ENCODE peak calls at places on chromosomes 16 and 17, in five cellular contexts. B is WERI-Rb-1, O is skeletal muscle cell, L is GM23248, F is dorsolateral prefrontal cortex. U is an unnamed sample.

GRCh38 chr17:17366941-17367885 is 64.0 kb downstream of the NT5M start:
- DNase-seq in B (peak; percentile 45), O (no peak), L (no peak), F (no peak), U (no peak)

GRCh38 chr17:1647802-1648581 is 1.7 kb downstream of the RILP start:
- DNase-seq in B (peak; percentile 63), O (no peak), L (peak; percentile 49), F (no peak), U (no peak)

GRCh38 chr16:66858740-66859396 is 14.7 kb downstream of the CA7 start:
- DNase-seq in B (no peak), O (no peak), L (peak; percentile 81), F (no peak), U (no peak)

GRCh38 chr16:1078579-1079021 is 6.1 kb downstream of the SSTR5 start:
- DNase-seq in B (peak; percentile 86), O (peak; percentile 24), L (peak; percentile 45), F (no peak), U (no peak)

GRCh38 chr17:34382586-34383224 is 19.7 kb upstream of the CCL1 start:
- DNase-seq in B (no peak), O (no peak), L (no peak), F (no peak), U (peak; percentile 49)

GRCh38 chr17:5499790-5500189 is 13.4 kb downstream of the MIS12 start:
- DNase-seq in B (peak; percentile 38), O (no peak), L (peak; percentile 39), F (peak; percentile 46), U (no peak)

GRCh38 chr17:77126519-77126918 is 14.2 kb upstream of the SEC14L1 start:
- DNase-seq in B (no peak), O (no peak), L (no peak), F (no peak), U (no peak)

GRCh38 chr16:27778926-27779570 is 229.1 kb downstream of the KATNIP start:
- DNase-seq in B (no peak), O (no peak), L (no peak), F (no peak), U (no peak)

GRCh38 chr16:67651847-67652246 is 6.9 kb downstream of the CARMIL2 start:
- DNase-seq in B (no peak), O (no peak), L (no peak), F (no peak), U (no peak)

GRCh38 chr17:37176683-37177082 is 199.1 kb upstream of the C17orf78 start:
- DNase-seq in B (no peak), O (no peak), L (peak; percentile 61), F (no peak), U (no peak)

GRCh38 chr16:86844691-86845090 is 266.3 kb downstream of the FOXL1 start:
- DNase-seq in B (no peak), O (no peak), L (no peak), F (no peak), U (no peak)

GRCh38 chr16:19864566-19864965 is 20.1 kb downstream of the GPRC5B start:
- DNase-seq in B (no peak), O (no peak), L (no peak), F (no peak), U (no peak)

GRCh38 chr16:8271344-8271743 is 319.0 kb downstream of the TMEM114 start:
- DNase-seq in B (no peak), O (no peak), L (no peak), F (no peak), U (no peak)

GRCh38 chr16:85157813-85158701 is 45.8 kb upstream of the CIBAR2 start:
- DNase-seq in B (peak; percentile 49), O (no peak), L (peak; percentile 56), F (no peak), U (no peak)

GRCh38 chr16:1887711-1888354 is 15.9 kb upstream of the MEIOB start:
- DNase-seq in B (no peak), O (no peak), L (no peak), F (no peak), U (no peak)

GRCh38 chr17:8376302-8377067 is at the start of gene KRABD2:
- DNase-seq in B (peak; percentile 96), O (peak; percentile 60), L (peak; percentile 93), F (peak; percentile 87), U (peak; percentile 86)

GRCh38 chr17:29078183-29079045 is 35.5 kb downstream of the PIPOX start:
- DNase-seq in B (no peak), O (no peak), L (peak; percentile 47), F (peak; percentile 30), U (no peak)

GRCh38 chr17:9217151-9218067 is 196.1 kb downstream of the NTN1 start:
- DNase-seq in B (no peak), O (no peak), L (peak; percentile 89), F (no peak), U (no peak)

GRCh38 chr17:11300201-11300600 is 59.2 kb downstream of the SHISA6 start:
- DNase-seq in B (no peak), O (no peak), L (no peak), F (no peak), U (no peak)

GRCh38 chr16:7185689-7186088 is 147.0 kb upstream of the RBFOX1 start:
- DNase-seq in B (no peak), O (no peak), L (no peak), F (no peak), U (no peak)

GRCh38 chr17:73698966-73699365 is 54.7 kb upstream of the SDK2 start:
- DNase-seq in B (peak; percentile 3), O (no peak), L (no peak), F (no peak), U (no peak)

GRCh38 chr16:22206847-22207714 is 1.0 kb downstream of the EEF2K start:
- DNase-seq in B (peak; percentile 88), O (no peak), L (peak; percentile 87), F (peak; percentile 79), U (peak; percentile 27)

GRCh38 chr16:3143598-3144330 is 8.9 kb downstream of the ZNF213 start:
- DNase-seq in B (no peak), O (no peak), L (no peak), F (no peak), U (no peak)

GRCh38 chr17:7109461-7110322 is 4.9 kb downstream of the ASGR2 start:
- DNase-seq in B (no peak), O (no peak), L (no peak), F (no peak), U (no peak)

GRCh38 chr17:77372444-77373297 is 231.9 kb downstream of the SEC14L1 start:
- DNase-seq in B (no peak), O (peak; percentile 68), L (peak; percentile 80), F (peak; percentile 48), U (peak; percentile 74)

GRCh38 chr17:27459433-27459832 is 3.2 kb downstream of the KSR1 start:
- DNase-seq in B (no peak), O (no peak), L (no peak), F (no peak), U (no peak)

DNA sequence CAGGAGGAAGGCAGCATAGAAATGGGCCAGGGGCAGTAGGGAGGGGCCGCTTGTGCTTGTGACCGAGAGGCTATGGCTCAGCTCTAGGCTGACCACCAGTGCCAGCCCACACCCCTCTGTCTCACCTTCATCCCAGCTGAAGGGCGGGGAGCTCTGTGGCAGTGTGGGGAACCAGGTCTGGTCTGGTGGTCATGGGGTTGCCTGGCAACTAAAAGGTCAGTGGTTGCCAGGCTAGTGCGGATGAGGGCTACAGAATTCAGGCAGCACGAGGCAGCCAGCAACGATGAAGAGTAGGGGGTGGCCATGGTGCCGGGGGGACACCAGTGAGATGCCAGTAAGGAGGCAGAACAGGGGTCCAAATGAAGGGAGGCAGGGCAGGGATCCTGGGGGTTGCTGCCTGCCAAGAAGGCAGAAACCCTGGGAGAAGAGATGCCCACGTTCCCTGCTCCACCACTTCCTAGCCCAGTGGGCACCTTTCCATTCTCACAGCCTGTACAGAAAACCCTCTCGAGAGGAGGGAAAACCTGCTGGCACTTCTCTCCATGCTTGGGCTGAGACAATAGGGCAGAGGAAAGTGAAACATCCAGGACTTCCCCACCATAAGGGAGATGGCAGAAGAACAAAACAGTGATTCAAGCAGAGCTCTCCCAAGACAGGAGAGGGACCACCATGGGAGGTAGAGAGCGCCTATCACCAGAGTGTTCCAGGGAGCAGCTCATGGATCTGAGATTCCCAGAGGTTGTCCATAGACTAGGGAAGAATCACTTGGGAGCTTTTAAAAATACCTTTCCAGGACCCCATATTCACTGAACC is 39.7 kb downstream of the SRCIN1 start:
- DNase-seq in B (no peak), O (no peak), L (no peak), F (no peak), U (no peak)
- H3K4me3 ChIP-seq in B (no peak overlapping the region), O (no peak overlapping the region), L (no peak overlapping the region), F (no peak overlapping the region), U (no peak overlapping the region)

GRCh38 chr17:42553161-42553818 is 567 bp downstream of the HSD17B1 start:
- DNase-seq in B (no peak), O (no peak), L (no peak), F (no peak), U (no peak)

GRCh38 chr17:42547698-42548069 is 5.0 kb upstream of the HSD17B1 start:
- DNase-seq in B (no peak), O (no peak), L (no peak), F (no peak), U (no peak)

GRCh38 chr17:42547001-42547461 is 5.7 kb upstream of the HSD17B1 start:
- DNase-seq in B (no peak), O (no peak), L (no peak), F (no peak), U (no peak)

GRCh38 chr17:42548070-42548837 is 4.5 kb upstream of the HSD17B1 start:
- DNase-seq in B (no peak), O (no peak), L (no peak), F (no peak), U (peak; percentile 72)

DNA sequence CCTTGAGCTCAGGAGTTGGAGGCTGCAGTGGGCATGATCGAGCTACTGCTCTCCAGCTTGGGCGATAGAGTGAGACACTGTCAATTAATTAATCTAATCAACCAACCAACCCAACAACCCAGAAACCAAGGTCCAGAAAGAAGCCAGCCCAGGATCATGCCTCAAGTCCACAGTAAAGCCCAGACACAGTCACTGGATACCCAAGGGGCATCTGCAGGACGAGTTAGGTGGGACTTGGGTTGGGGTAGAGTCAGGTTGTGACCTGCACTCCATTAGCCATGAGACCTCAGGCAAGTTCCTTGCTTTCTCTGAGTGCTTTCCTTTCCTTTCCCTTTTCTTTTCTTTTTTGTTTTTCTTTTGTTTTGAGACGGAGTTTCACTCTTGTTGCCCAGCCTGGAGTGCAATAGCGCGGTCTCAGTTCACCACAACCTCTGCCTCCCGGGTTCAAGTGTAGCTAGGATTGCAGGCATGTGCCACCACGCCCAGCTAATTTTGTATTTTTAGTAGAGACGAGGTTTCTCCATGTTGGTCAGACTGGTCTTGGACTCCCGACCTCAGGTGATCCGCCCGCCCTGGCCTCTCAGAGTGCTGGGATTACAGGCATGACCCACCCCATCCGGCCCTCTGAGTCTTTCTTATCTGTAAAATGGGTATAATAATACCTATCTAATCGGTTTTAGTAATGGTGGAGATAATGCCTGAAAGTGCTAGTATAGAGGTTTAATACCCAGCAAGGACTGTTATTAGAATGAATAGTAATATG is 3.5 kb upstream of the HSD17B1 start:
- DNase-seq in B (no peak), O (no peak), L (no peak), F (no peak), U (no peak)
- H3K4me3 ChIP-seq in B (no peak overlapping the region), O (peak overlapping the region; percentile 44), L (no peak overlapping the region), F (no peak overlapping the region), U (no peak overlapping the region)

GRCh38 chr16:17328971-17329370 is 141.8 kb downstream of the XYLT1 start:
- DNase-seq in B (no peak), O (no peak), L (peak; percentile 57), F (no peak), U (no peak)
- H3K4me3 ChIP-seq in B (no peak overlapping the region), O (no peak overlapping the region), L (no peak overlapping the region), F (no peak overlapping the region), U (no peak overlapping the region)

DNA sequence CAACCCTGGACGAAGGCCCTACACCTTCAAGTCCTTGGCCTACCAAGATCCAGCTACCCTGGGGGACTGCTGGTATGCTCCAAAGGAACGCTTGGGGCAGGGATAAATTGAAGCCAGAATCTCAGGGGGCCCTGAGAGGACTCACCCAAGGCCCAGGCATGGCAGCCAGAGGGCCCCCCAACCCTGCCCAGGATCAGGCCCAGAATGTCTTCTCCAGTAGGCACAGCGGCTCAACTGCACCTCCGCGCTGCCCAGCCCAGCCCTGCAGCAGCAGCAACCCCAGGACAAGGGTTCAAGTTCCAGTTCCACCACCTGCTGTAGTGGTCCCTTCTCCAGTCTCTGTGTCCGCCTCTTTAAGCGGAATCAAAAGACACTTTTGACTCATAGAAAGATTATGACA is 2.2 kb downstream of the TFAP4 start:
- DNase-seq in B (no peak), O (no peak), L (no peak), F (no peak), U (no peak)
- H3K4me3 ChIP-seq in B (peak overlapping the region; percentile 90), O (peak overlapping the region; percentile 82), L (peak overlapping the region; percentile 80), F (peak overlapping the region; percentile 90), U (no peak overlapping the region)